ENCODE peak calls at places on chromosomes 7 and 10, in ten cellular contexts. R is astrocyte, U is PC-3, M is fibroblast of lung, H is GM23248, V is endothelial cell of umbilical vein, N is H1, E is neural progenitor cell, L is mesenchymal stem cell, C is NT2/D1. I is an unnamed sample.

GRCh38 chr10:84762754-84763394 is 434.5 kb downstream of the CCSER2 start:
- DNase-seq in V (no peak), N (no peak), H (no peak), E (peak; percentile 6), L (no peak), C (peak; percentile 15), U (no peak), R (no peak), M (no peak), I (no peak)

GRCh38 chr10:60827791-60828488 is 49.7 kb downstream of the CDK1 start:
- DNase-seq in V (peak; percentile 98), N (no peak), E (no peak), C (no peak), U (peak; percentile 66), H (peak; percentile 68), L (peak; percentile 89), R (peak; percentile 93), M (peak; percentile 94), I (peak; percentile 42)

GRCh38 chr10:69839696-69840345 is 38.1 kb downstream of the COL13A1 start:
- DNase-seq in V (no peak), L (peak; percentile 79), M (peak; percentile 86), N (no peak), U (peak; percentile 97), C (no peak), H (peak; percentile 59), R (peak; percentile 78), E (no peak), I (peak; percentile 56)

GRCh38 chr10:77800738-77801266 is 125.8 kb downstream of the DLG5 start:
- DNase-seq in E (no peak), L (peak; percentile 23), U (no peak), M (peak; percentile 2), H (no peak), V (no peak), N (no peak), R (no peak), C (no peak), I (no peak)

GRCh38 chr7:94133460-94133859 is 129.3 kb upstream of the BET1 start:
- DNase-seq in E (no peak), R (peak; percentile 81), N (no peak), L (peak; percentile 32), C (peak; percentile 30), M (peak; percentile 80), V (no peak), H (no peak), U (no peak), I (no peak)

GRCh38 chr7:43577485-43577951 is 5.4 kb upstream of the STK17A start:
- DNase-seq in C (no peak), N (no peak), M (peak; percentile 69), V (no peak), H (no peak), L (peak; percentile 32), R (peak; percentile 61), U (no peak), E (no peak), I (no peak)

GRCh38 chr10:79018591-79019011 is 50.2 kb upstream of the ZMIZ1 start:
- DNase-seq in V (no peak), M (peak; percentile 32), U (no peak), C (no peak), H (no peak), R (peak; percentile 13), L (peak; percentile 57), N (no peak), E (no peak), I (no peak)

GRCh38 chr10:91422915-91423314 is 12.8 kb downstream of the HECTD2 start:
- DNase-seq in E (no peak), R (no peak), V (no peak), C (no peak), H (peak; percentile 47), N (no peak), M (no peak), U (no peak), L (no peak), I (no peak)

GRCh38 chr10:1653321-1653720 is 84.0 kb downstream of the ADARB2 start:
- DNase-seq in E (no peak), N (no peak), R (no peak), H (no peak), L (no peak), U (no peak), M (no peak), V (no peak), C (no peak), I (no peak)
- H3K9me3 ChIP-seq in E (no peaks in the 10 kb centered on the region), N (no peaks in the 10 kb centered on the region), R (peaks cover 17% of the 10 kb centered on the region), H (no peaks in the 10 kb centered on the region), L (no peaks in the 10 kb centered on the region), U (no peaks in the 10 kb centered on the region), M (no peaks in the 10 kb centered on the region), V (peaks cover 14% of the 10 kb centered on the region), C (no peaks in the 10 kb centered on the region), I (no peaks in the 10 kb centered on the region)

GRCh38 chr10:72801263-72801868 is 92.2 kb upstream of the OIT3 start:
- DNase-seq in E (no peak), U (no peak), L (no peak), C (no peak), H (no peak), M (no peak), V (peak; percentile 33), N (no peak), R (no peak), I (no peak)

GRCh38 chr10:72803119-72803505 is 90.4 kb upstream of the OIT3 start:
- DNase-seq in M (peak; percentile 16), R (no peak), V (no peak), U (no peak), C (no peak), N (no peak), H (peak; percentile 38), E (no peak), L (no peak), I (peak; percentile 52)

GRCh38 chr10:72800741-72801092 is 92.8 kb upstream of the OIT3 start:
- DNase-seq in V (no peak), L (no peak), R (no peak), U (no peak), C (no peak), M (no peak), H (no peak), N (no peak), E (no peak), I (no peak)

GRCh38 chr10:72800000-72800740 is 93.4 kb upstream of the OIT3 start:
- DNase-seq in E (no peak), L (no peak), M (peak; percentile 65), V (peak; percentile 94), R (peak; percentile 61), H (peak; percentile 27), U (peak; percentile 54), C (no peak), N (no peak), I (peak; percentile 81)

DNA sequence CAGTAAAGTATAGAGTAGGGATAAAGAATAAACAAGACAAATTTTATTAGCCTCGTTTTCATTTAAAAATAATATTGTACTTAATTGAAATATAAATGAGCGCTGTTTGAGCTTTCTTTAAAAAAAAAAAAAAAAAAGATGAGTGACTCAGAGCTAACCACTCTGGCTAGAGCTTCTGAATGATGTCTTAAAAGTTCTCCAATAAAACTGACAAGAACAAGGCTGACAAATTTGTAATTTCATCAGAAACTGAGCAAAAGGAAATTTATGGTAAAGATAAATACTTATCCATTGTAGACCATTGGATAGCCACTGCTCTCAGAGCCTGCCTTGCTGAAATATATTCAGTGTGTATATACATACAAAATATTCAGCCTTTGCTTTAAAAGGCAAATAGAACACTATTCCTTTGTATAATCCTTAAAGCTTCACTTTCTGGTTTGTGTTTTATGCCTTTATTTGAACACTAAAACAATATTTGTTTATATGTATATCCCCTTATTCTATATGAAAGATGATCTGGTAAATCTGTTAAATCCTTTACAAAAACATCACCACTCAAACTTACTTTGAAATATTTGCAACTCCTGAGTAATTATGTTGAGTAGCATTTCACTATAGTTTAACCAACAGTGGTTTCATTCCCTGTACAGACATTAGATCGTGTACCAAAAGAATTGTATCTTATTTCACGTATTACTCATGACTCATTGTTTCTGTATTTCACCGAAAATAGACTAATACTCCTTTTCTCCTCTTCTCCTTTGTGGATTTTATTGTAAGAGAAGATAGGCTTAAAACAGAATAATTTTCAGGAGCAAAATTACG is 91.0 kb upstream of the OIT3 start:
- DNase-seq in L (peak; percentile 54), C (no peak), H (peak; percentile 68), N (no peak), R (peak; percentile 76), E (no peak), M (peak; percentile 77), V (peak; percentile 74), U (peak; percentile 86), I (peak; percentile 78)
- H3K4me3 ChIP-seq in L (peak overlapping the region; percentile 57), C (no peak overlapping the region), H (peak overlapping the region; percentile 70), N (no peak overlapping the region), R (peak overlapping the region; percentile 20), E (no peak overlapping the region), M (peak overlapping the region; percentile 41), V (no peak overlapping the region), U (peak overlapping the region; percentile 32), I (peak overlapping the region; percentile 79)

DNA sequence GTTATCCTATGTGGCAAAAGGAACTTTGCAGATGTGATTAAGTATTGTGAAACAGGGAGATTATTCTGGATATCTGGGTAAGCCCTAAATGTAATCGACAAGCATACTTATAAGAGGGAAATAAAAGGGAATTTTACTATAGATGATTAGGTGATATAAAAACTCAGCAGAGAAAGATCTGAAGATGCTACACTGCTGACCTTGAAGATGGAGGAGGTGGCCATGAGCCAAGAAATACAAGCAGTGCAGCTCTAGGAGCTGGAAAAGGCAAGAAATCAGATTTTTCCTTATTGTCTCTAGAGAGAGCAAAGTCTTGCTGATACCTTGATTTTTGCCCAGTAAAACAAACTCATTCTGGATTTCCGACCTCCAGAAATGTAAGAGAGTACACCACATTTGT is 67.7 kb downstream of the BRAF start:
- DNase-seq in H (no peak), L (no peak), R (no peak), E (no peak), U (no peak), C (no peak), M (no peak), N (no peak), V (no peak), I (peak; percentile 19)
- H3K9ac ChIP-seq in H (no peak overlapping the region), L (no peak overlapping the region), R (no peak overlapping the region), E (no peak overlapping the region), U (no peak overlapping the region), C (no peak overlapping the region), M (no peak overlapping the region), N (no peak overlapping the region), V (no peak overlapping the region), I (no peak overlapping the region)

GRCh38 chr7:18469332-18469731 is 26.2 kb upstream of the HDAC9 start:
- DNase-seq in N (no peak), E (no peak), V (no peak), U (no peak), M (peak; percentile 54), R (peak; percentile 45), C (no peak), L (no peak), H (peak; percentile 13), I (no peak)

GRCh38 chr7:18468794-18469193 is 26.8 kb upstream of the HDAC9 start:
- DNase-seq in R (no peak), M (peak; percentile 9), H (no peak), N (no peak), U (no peak), E (no peak), L (no peak), V (no peak), C (no peak), I (no peak)

GRCh38 chr7:18464830-18465229 is 30.7 kb upstream of the HDAC9 start:
- DNase-seq in N (no peak), U (no peak), M (no peak), C (no peak), L (no peak), E (no peak), H (no peak), V (no peak), R (no peak), I (no peak)

GRCh38 chr7:18471476-18472160 is 23.9 kb upstream of the HDAC9 start:
- DNase-seq in L (no peak), V (no peak), U (no peak), N (no peak), C (no peak), M (no peak), H (no peak), R (no peak), E (no peak), I (no peak)

DNA sequence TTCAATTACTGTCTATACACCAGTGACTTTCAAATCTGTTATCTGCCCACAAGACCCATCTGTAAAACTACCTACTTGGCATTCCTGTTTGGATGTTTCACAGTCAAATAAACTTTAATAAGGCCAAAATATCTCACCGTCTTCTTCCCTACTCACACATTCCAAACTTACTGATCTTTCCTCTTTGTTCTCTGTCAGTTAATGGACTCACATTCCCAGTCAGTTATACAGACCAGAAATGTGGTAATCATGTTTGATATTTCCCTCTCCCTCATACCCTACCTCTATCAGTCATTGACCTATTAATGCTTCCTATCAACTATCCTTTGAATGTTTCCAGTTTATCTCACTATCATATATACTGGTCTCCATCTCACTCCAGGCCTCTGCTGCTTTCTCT is 28.5 kb upstream of the HDAC9 start:
- DNase-seq in L (no peak), H (no peak), V (no peak), U (no peak), R (peak; percentile 44), C (no peak), M (peak; percentile 57), E (no peak), N (no peak), I (no peak)
- H3K9me3 ChIP-seq in L (no peaks in the 10 kb centered on the region), H (no peaks in the 10 kb centered on the region), V (no peaks in the 10 kb centered on the region), U (no peaks in the 10 kb centered on the region), R (no peaks in the 10 kb centered on the region), C (no peaks in the 10 kb centered on the region), M (no peaks in the 10 kb centered on the region), E (no peaks in the 10 kb centered on the region), N (no peaks in the 10 kb centered on the region), I (peaks cover 3% of the 10 kb centered on the region)